ENCODE peak calls at places on chromosomes 1 and 21, in six cellular contexts. H, C, A, V, P and K are unnamed samples.

GRCh38 chr1:168609133-168609715 is 32.8 kb downstream of the XCL1 start:
- DNase-seq in H (peak; percentile 71), C (no peak), A (no peak), V (peak; percentile 86), P (peak; percentile 72), K (no peak)

GRCh38 chr1:15957221-15958090 is 18.4 kb downstream of the ZBTB17 start:
- DNase-seq in H (no peak), C (no peak), A (no peak), V (peak; percentile 49), P (no peak), K (no peak)

GRCh38 chr21:39051561-39051949 is 131.7 kb downstream of the PSMG1 start:
- DNase-seq in H (no peak), C (peak; percentile 59), A (no peak), V (no peak), P (peak; percentile 87), K (no peak)

GRCh38 chr1:113930499-113931161 is 1.5 kb downstream of the HIPK1 start:
- DNase-seq in H (no peak), C (no peak), A (no peak), V (no peak), P (peak; percentile 62), K (peak; percentile 48)

GRCh38 chr1:211247921-211248320 is 11.2 kb upstream of the RCOR3 start:
- DNase-seq in H (no peak), C (no peak), A (no peak), V (no peak), P (no peak), K (no peak)

GRCh38 chr1:117562581-117563491 is 43.0 kb upstream of the TENT5C start:
- DNase-seq in H (no peak), C (no peak), A (no peak), V (no peak), P (no peak), K (no peak)

GRCh38 chr1:10646347-10646861 is 150.0 kb downstream of the CASZ1 start:
- DNase-seq in H (no peak), C (no peak), A (peak; percentile 33), V (no peak), P (peak; percentile 65), K (no peak)

GRCh38 chr1:101769520-101769919 is 227.2 kb downstream of the OLFM3 start:
- DNase-seq in H (no peak), C (no peak), A (no peak), V (no peak), P (peak; percentile 6), K (peak; percentile 1)

GRCh38 chr1:65279092-65279448 is 30.3 kb upstream of the DNAJC6 start:
- DNase-seq in H (no peak), C (no peak), A (no peak), V (no peak), P (no peak), K (no peak)

GRCh38 chr1:246708166-246708565 is 16.0 kb upstream of the SCCPDH start:
- DNase-seq in H (no peak), C (no peak), A (no peak), V (no peak), P (no peak), K (no peak)

GRCh38 chr1:168206111-168206510 is 19.7 kb upstream of the SFT2D2 start:
- DNase-seq in H (no peak), C (no peak), A (no peak), V (no peak), P (peak; percentile 54), K (no peak)

GRCh38 chr1:24929876-24930702 is at the start of gene RUNX3:
- DNase-seq in H (peak; percentile 49), C (no peak), A (peak; percentile 58), V (peak; percentile 94), P (no peak), K (peak; percentile 92)

GRCh38 chr1:40014253-40014706 is 26.2 kb upstream of the CAP1 start:
- DNase-seq in H (no peak), C (no peak), A (no peak), V (no peak), P (no peak), K (no peak)

GRCh38 chr1:61950418-61950817 is 208.1 kb downstream of the PATJ start:
- DNase-seq in H (no peak), C (no peak), A (no peak), V (no peak), P (peak; percentile 5), K (no peak)

GRCh38 chr1:245301162-245301580 is 146.4 kb downstream of the KIF26B start:
- DNase-seq in H (no peak), C (no peak), A (no peak), V (no peak), P (peak; percentile 29), K (no peak)

GRCh38 chr1:16110884-16111283 is 37.4 kb upstream of the FAM131C start:
- DNase-seq in H (no peak), C (no peak), A (no peak), V (peak; percentile 15), P (no peak), K (no peak)

GRCh38 chr1:58546520-58547308 is at the start of gene OMA1:
- DNase-seq in H (peak; percentile 99), C (peak; percentile 76), A (peak; percentile 89), V (peak; percentile 99), P (peak; percentile 97), K (peak; percentile 99)

GRCh38 chr1:118986839-118987430 is 1.2 kb downstream of the TBX15 start:
- DNase-seq in H (no peak), C (no peak), A (no peak), V (no peak), P (no peak), K (no peak)

GRCh38 chr1:18299441-18300338 is 181.0 kb upstream of the KLHDC7A start:
- DNase-seq in H (no peak), C (no peak), A (peak; percentile 10), V (no peak), P (peak; percentile 1), K (peak; percentile 30)

GRCh38 chr1:47996406-47997226 is 569 bp downstream of the TRABD2B start:
- DNase-seq in H (no peak), C (no peak), A (no peak), V (peak; percentile 75), P (no peak), K (no peak)

GRCh38 chr1:80050523-80050922 is 1044.0 kb upstream of the ADGRL4 start:
- DNase-seq in H (peak; percentile 48), C (no peak), A (no peak), V (peak; percentile 63), P (no peak), K (no peak)

GRCh38 chr1:243345205-243345604 is 89.4 kb downstream of the SDCCAG8 start:
- DNase-seq in H (no peak), C (no peak), A (no peak), V (no peak), P (peak; percentile 34), K (no peak)

GRCh38 chr21:14383596-14384210 is 757 bp upstream of the HSPA13 start:
- DNase-seq in H (no peak), C (no peak), A (no peak), V (no peak), P (peak; percentile 47), K (peak; percentile 12)

GRCh38 chr1:225681231-225681630 is 28.3 kb upstream of the ENAH start:
- DNase-seq in H (no peak), C (no peak), A (no peak), V (no peak), P (no peak), K (no peak)

GRCh38 chr1:193417945-193418744 is 231.7 kb upstream of the B3GALT2 start:
- DNase-seq in H (no peak), C (no peak), A (no peak), V (no peak), P (peak; percentile 44), K (no peak)

GRCh38 chr1:221892301-221892830 is 150.5 kb upstream of the DUSP10 start:
- DNase-seq in H (no peak), C (no peak), A (no peak), V (no peak), P (peak; percentile 21), K (no peak)

GRCh38 chr1:21680918-21681317 is 11.8 kb upstream of the RAP1GAP start:
- DNase-seq in H (no peak), C (peak; percentile 61), A (no peak), V (no peak), P (peak; percentile 38), K (no peak)

GRCh38 chr1:87794788-87795614 is 466.3 kb downstream of the LMO4 start:
- DNase-seq in H (no peak), C (no peak), A (peak; percentile 55), V (no peak), P (peak; percentile 75), K (no peak)

GRCh38 chr1:75559800-75560199 is 51.1 kb downstream of the SLC44A5 start:
- DNase-seq in H (no peak), C (no peak), A (no peak), V (no peak), P (no peak), K (no peak)

GRCh38 chr1:90925928-90926869 is 95.6 kb downstream of the ZNF644 start:
- DNase-seq in H (no peak), C (peak; percentile 10), A (no peak), V (no peak), P (peak; percentile 53), K (no peak)

GRCh38 chr1:206792939-206793607 is 20.8 kb upstream of the IL10 start:
- DNase-seq in H (no peak), C (no peak), A (no peak), V (no peak), P (peak; percentile 23), K (no peak)

GRCh38 chr1:162541619-162542141 is 19.8 kb upstream of the UAP1 start:
- DNase-seq in H (peak; percentile 91), C (peak; percentile 97), A (peak; percentile 47), V (no peak), P (peak; percentile 98), K (no peak)

GRCh38 chr1:168362991-168363390 is 82.3 kb downstream of the TBX19 start:
- DNase-seq in H (no peak), C (no peak), A (no peak), V (no peak), P (no peak), K (no peak)

GRCh38 chr1:53763461-53763860 is 24.5 kb upstream of the GLIS1 start:
- DNase-seq in H (no peak), C (no peak), A (no peak), V (no peak), P (no peak), K (no peak)
- TF ChIP-seq CTCF in H (no peak), C (no peak), A (no peak), V (no peak), P (no peak), K (no peak)

GRCh38 chr21:45134677-45135076 is 60.3 kb downstream of the ADARB1 start:
- DNase-seq in H (no peak), C (no peak), A (no peak), V (no peak), P (no peak), K (no peak)
- H3K4me3 ChIP-seq in H (no peak overlapping the region), C (no peak overlapping the region), A (no peak overlapping the region), V (no peak overlapping the region), P (no peak overlapping the region), K (no peak overlapping the region)

GRCh38 chr1:23667411-23667810 is 24.2 kb upstream of the RPL11 start:
- DNase-seq in H (no peak), C (no peak), A (no peak), V (no peak), P (no peak), K (no peak)
- TF ChIP-seq CTCF in H (no peak), C (no peak), A (no peak), V (no peak), P (no peak), K (no peak)

DNA sequence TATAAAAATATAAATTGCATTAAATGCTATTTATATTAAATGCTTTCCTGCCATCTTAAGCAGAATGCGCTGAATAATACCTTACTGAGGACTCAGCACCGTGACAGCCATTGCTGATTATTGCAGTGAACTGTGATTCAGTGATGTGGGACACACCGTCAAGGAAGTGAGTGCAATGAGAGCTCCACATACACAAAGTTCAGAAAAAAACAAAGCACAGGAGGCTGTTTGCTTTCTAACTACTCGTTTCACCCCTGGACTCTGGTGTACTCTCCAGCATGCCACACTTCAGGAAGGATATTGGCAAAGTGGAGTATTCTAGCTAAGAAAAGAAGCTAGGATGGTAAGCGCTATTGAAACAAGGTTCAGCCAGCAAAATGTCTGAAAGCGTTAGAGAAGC is 57.4 kb upstream of the CXADR start:
- DNase-seq in H (no peak), C (no peak), A (no peak), V (no peak), P (no peak), K (no peak)
- H3K4me3 ChIP-seq in H (no peak overlapping the region), C (no peak overlapping the region), A (no peak overlapping the region), V (no peak overlapping the region), P (no peak overlapping the region), K (no peak overlapping the region)